ENCODE peak calls at places on chromosomes 13 and 19, in four cellular contexts. One of them, this sample, is unnamed.

GRCh38 chr13:112376050-112376681 is at the start of gene SPACA7:
- DNase-seq in H9: no peak
- DNase-seq in IMR-90: no peak
- DNase-seq in H1: no peak
- DNase-seq in this sample: no peak

GRCh38 chr13:75222031-75222430 is 259.9 kb downstream of the TBC1D4 start:
- DNase-seq in H9: no peak
- DNase-seq in IMR-90: peak
- DNase-seq in H1: no peak
- DNase-seq in this sample: no peak

GRCh38 chr13:36543671-36544070 is 111.4 kb downstream of the CCNA1 start:
- DNase-seq in H9: no peak
- DNase-seq in IMR-90: no peak
- DNase-seq in H1: no peak
- DNase-seq in this sample: no peak

GRCh38 chr19:5621945-5622464 is 571 bp downstream of the SAFB2 start:
- DNase-seq in H9: no peak
- DNase-seq in IMR-90: no peak
- DNase-seq in H1: no peak
- DNase-seq in this sample: peak

GRCh38 chr13:99314640-99315176 is 7.5 kb upstream of the GPR183 start:
- DNase-seq in H9: no peak
- DNase-seq in IMR-90: peak
- DNase-seq in H1: no peak
- DNase-seq in this sample: no peak

GRCh38 chr13:92122454-92122853 is 724.0 kb downstream of the GPC5 start:
- DNase-seq in H9: no peak
- DNase-seq in IMR-90: no peak
- DNase-seq in H1: no peak
- DNase-seq in this sample: no peak

GRCh38 chr13:21106089-21106488 is 44.7 kb upstream of the LATS2 start:
- DNase-seq in H9: no peak
- DNase-seq in IMR-90: peak
- DNase-seq in H1: no peak
- DNase-seq in this sample: no peak

GRCh38 chr19:10471909-10472308 is 31.2 kb downstream of the KEAP1 start:
- DNase-seq in H9: no peak
- DNase-seq in IMR-90: peak
- DNase-seq in H1: no peak
- DNase-seq in this sample: no peak

GRCh38 chr13:102774596-102775375 is 1.2 kb upstream of the TEX30 start:
- DNase-seq in H9: no peak
- DNase-seq in IMR-90: no peak
- DNase-seq in H1: no peak
- DNase-seq in this sample: peak

GRCh38 chr13:98324105-98324504 is 147.0 kb upstream of the RNF113B start:
- DNase-seq in H9: no peak
- DNase-seq in IMR-90: no peak
- DNase-seq in H1: no peak
- DNase-seq in this sample: no peak

GRCh38 chr13:39527961-39528720 is 74.9 kb downstream of the LHFPL6 start:
- DNase-seq in H9: no peak
- DNase-seq in IMR-90: peak
- DNase-seq in H1: no peak
- DNase-seq in this sample: peak

GRCh38 chr19:56837004-56837403 is 3.5 kb downstream of the PEG3 start:
- DNase-seq in H9: no peak
- DNase-seq in IMR-90: no peak
- DNase-seq in H1: no peak
- DNase-seq in this sample: peak

GRCh38 chr13:112849500-112849899 is 119.5 kb upstream of the MCF2L start:
- DNase-seq in H9: no peak
- DNase-seq in IMR-90: peak
- DNase-seq in H1: no peak
- DNase-seq in this sample: no peak

GRCh38 chr13:92849381-92849780 is 377.2 kb upstream of the GPC6 start:
- DNase-seq in H9: no peak
- DNase-seq in IMR-90: no peak
- DNase-seq in H1: no peak
- DNase-seq in this sample: no peak

GRCh38 chr19:1774999-1775772 is 21.9 kb downstream of the ONECUT3 start:
- DNase-seq in H9: peak
- DNase-seq in IMR-90: no peak
- DNase-seq in H1: peak
- DNase-seq in this sample: peak

GRCh38 chr13:27424246-27425150 is at the start of gene GTF3A:
- DNase-seq in H9: peak
- DNase-seq in IMR-90: peak
- DNase-seq in H1: peak
- DNase-seq in this sample: peak

GRCh38 chr19:35845215-35846037 is 6.9 kb downstream of the NPHS1 start:
- DNase-seq in H9: peak
- DNase-seq in IMR-90: no peak
- DNase-seq in H1: no peak
- DNase-seq in this sample: peak

GRCh38 chr13:29892149-29892548 is 41.7 kb upstream of the UBL3 start:
- DNase-seq in H9: no peak
- DNase-seq in IMR-90: no peak
- DNase-seq in H1: no peak
- DNase-seq in this sample: no peak

GRCh38 chr13:42174344-42175162 is 97.4 kb upstream of the AKAP11 start:
- DNase-seq in H9: no peak
- DNase-seq in IMR-90: peak
- DNase-seq in H1: no peak
- DNase-seq in this sample: peak

GRCh38 chr13:100808848-100809247 is 134.3 kb upstream of the TMTC4 start:
- DNase-seq in H9: no peak
- DNase-seq in IMR-90: no peak
- DNase-seq in H1: no peak
- DNase-seq in this sample: no peak

GRCh38 chr13:101474419-101474957 is 22.0 kb downstream of the ITGBL1 start:
- DNase-seq in H9: peak
- DNase-seq in IMR-90: peak
- DNase-seq in H1: no peak
- DNase-seq in this sample: peak

GRCh38 chr13:67036694-67037093 is 193.4 kb downstream of the PCDH9 start:
- DNase-seq in H9: no peak
- DNase-seq in IMR-90: no peak
- DNase-seq in H1: no peak
- DNase-seq in this sample: no peak

GRCh38 chr13:52925775-52926285 is 77.4 kb upstream of the PCDH8 start:
- DNase-seq in H9: no peak
- DNase-seq in IMR-90: no peak
- DNase-seq in H1: no peak
- DNase-seq in this sample: no peak

GRCh38 chr13:107770541-107770940 is 444.8 kb downstream of the LIG4 start:
- DNase-seq in H9: no peak
- DNase-seq in IMR-90: no peak
- DNase-seq in H1: no peak
- DNase-seq in this sample: no peak

GRCh38 chr19:43594710-43595604 is 977 bp downstream of the IRGQ start:
- DNase-seq in H9: peak
- DNase-seq in IMR-90: peak
- DNase-seq in H1: no peak
- DNase-seq in this sample: peak

GRCh38 chr19:32012886-32013635 is 332.3 kb upstream of the ZNF507 start:
- DNase-seq in H9: no peak
- DNase-seq in IMR-90: no peak
- DNase-seq in H1: no peak
- DNase-seq in this sample: peak

GRCh38 chr13:55615080-55615479 is 1525.6 kb upstream of the PRR20A start:
- DNase-seq in H9: no peak
- DNase-seq in IMR-90: no peak
- DNase-seq in H1: no peak
- DNase-seq in this sample: no peak

GRCh38 chr19:8575467-8575997 is 1.7 kb downstream of the MYO1F start:
- DNase-seq in H9: peak
- DNase-seq in IMR-90: peak
- DNase-seq in H1: no peak
- DNase-seq in this sample: peak

GRCh38 chr13:27298849-27299248 is 28.2 kb downstream of the RASL11A start:
- DNase-seq in H9: no peak
- DNase-seq in IMR-90: no peak
- DNase-seq in H1: no peak
- DNase-seq in this sample: no peak

GRCh38 chr13:50085063-50085462 is 69.8 kb downstream of the KCNRG start:
- DNase-seq in H9: no peak
- DNase-seq in IMR-90: peak
- DNase-seq in H1: no peak
- DNase-seq in this sample: peak

GRCh38 chr13:47499358-47500150 is 501.5 kb downstream of the SUCLA2 start:
- DNase-seq in H9: no peak
- DNase-seq in IMR-90: peak
- DNase-seq in H1: no peak
- DNase-seq in this sample: no peak

GRCh38 chr19:50000038-50000890 is 24.9 kb downstream of the VRK3 start:
- DNase-seq in H9: no peak
- DNase-seq in IMR-90: no peak
- DNase-seq in H1: no peak
- DNase-seq in this sample: no peak
- H3K56ac ChIP-seq in H9: no peak
- H3K56ac ChIP-seq in IMR-90: no peak
- H3K56ac ChIP-seq in H1: no peak
- H3K56ac ChIP-seq in this sample: no peak

GRCh38 chr19:51179297-51179696 is 37.2 kb downstream of the SIGLEC7 start:
- DNase-seq in H9: peak
- DNase-seq in IMR-90: no peak
- DNase-seq in H1: no peak
- DNase-seq in this sample: no peak

GRCh38 chr19:51181913-51182419 is 39.9 kb downstream of the SIGLEC7 start:
- DNase-seq in H9: peak
- DNase-seq in IMR-90: no peak
- DNase-seq in H1: peak
- DNase-seq in this sample: peak

GRCh38 chr19:51183629-51184028 is 41.3 kb upstream of the CD33 start:
- DNase-seq in H9: no peak
- DNase-seq in IMR-90: no peak
- DNase-seq in H1: no peak
- DNase-seq in this sample: no peak

GRCh38 chr19:51185069-51185867 is 39.6 kb upstream of the CD33 start:
- DNase-seq in H9: no peak
- DNase-seq in IMR-90: no peak
- DNase-seq in H1: no peak
- DNase-seq in this sample: no peak

DNA sequence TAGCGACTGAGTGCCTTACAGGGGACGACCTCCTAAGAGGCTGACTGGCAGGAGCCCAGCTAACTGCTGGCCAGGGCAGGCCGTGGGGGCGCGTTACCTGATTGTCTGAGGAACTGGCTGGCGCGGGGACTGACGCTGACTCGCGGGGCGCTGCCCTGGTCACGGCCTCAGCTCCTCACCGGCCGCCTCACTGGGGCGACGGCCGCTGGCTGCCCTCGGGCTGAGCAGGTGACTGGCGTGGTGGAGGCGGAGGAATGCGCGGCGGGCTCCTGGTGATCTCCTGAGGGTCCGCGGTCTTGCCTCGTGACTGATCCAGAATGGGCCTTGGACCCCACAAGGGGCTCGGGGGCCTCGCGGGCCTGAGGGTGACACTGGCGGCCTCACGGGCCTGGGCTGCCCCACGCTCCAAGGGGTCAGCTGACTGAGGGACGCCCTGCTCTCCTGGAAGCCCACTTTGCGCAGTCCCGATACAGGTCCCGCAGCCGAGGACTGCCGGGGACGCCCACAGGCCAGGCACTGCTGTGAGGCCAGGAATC is 39.3 kb downstream of the SIGLEC7 start:
- DNase-seq in H9: no peak
- DNase-seq in IMR-90: no peak
- DNase-seq in H1: no peak
- DNase-seq in this sample: no peak
- H4K8ac ChIP-seq in H9: no peak
- H4K8ac ChIP-seq in IMR-90: no peak
- H4K8ac ChIP-seq in H1: peak
- H4K8ac ChIP-seq in this sample: no peak

DNA sequence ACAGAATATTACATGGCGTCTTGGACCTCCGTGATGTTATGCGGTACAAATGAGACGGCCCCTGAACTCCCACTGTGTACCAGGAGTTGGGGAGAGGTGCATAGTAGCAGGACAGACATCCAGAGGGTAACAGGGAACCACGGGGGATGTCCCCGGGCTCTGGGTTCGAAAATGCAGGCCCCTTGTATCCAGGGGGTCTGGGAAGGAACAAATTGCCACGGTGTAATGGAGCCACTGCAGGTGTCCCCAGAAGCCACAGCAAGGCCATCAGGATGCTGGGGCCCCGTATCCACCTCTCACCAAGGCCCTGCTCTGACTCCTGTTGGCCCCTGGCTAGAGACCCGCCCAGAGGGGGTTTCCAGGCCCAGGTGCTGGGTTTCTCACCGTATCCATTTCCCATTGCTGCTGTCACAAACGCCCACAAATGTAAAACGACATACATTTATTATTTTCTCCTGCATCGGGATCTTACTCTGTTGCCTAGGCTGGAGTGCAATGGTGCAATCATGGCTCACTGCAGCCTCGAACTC is 77.8 kb downstream of the INSR start:
- DNase-seq in H9: no peak
- DNase-seq in IMR-90: no peak
- DNase-seq in H1: no peak
- DNase-seq in this sample: no peak
- H3K56ac ChIP-seq in H9: no peak
- H3K56ac ChIP-seq in IMR-90: no peak
- H3K56ac ChIP-seq in H1: no peak
- H3K56ac ChIP-seq in this sample: no peak

GRCh38 chr19:45769821-45770191 is 754 bp upstream of the SIX5 start:
- DNase-seq in H9: no peak
- DNase-seq in IMR-90: peak
- DNase-seq in H1: no peak
- DNase-seq in this sample: no peak

GRCh38 chr19:45771331-45771933 is 2.4 kb upstream of the SIX5 start:
- DNase-seq in H9: no peak
- DNase-seq in IMR-90: no peak
- DNase-seq in H1: no peak
- DNase-seq in this sample: no peak

GRCh38 chr19:45769054-45769782 is at the start of gene SIX5:
- DNase-seq in H9: peak
- DNase-seq in IMR-90: peak
- DNase-seq in H1: peak
- DNase-seq in this sample: peak

GRCh38 chr19:45768644-45769053 is 403 bp downstream of the SIX5 start:
- DNase-seq in H9: no peak
- DNase-seq in IMR-90: peak
- DNase-seq in H1: no peak
- DNase-seq in this sample: peak

GRCh38 chr19:45770192-45771101 is 1.4 kb upstream of the SIX5 start:
- DNase-seq in H9: peak
- DNase-seq in IMR-90: peak
- DNase-seq in H1: peak
- DNase-seq in this sample: peak
- H4K8ac ChIP-seq in H9: no peak
- H4K8ac ChIP-seq in IMR-90: no peak
- H4K8ac ChIP-seq in H1: peak
- H4K8ac ChIP-seq in this sample: no peak

GRCh38 chr19:579842-580155 is 7.4 kb downstream of the BSG start:
- DNase-seq in H9: no peak
- DNase-seq in IMR-90: no peak
- DNase-seq in H1: no peak
- DNase-seq in this sample: no peak
- H3K56ac ChIP-seq in H9: no peak
- H3K56ac ChIP-seq in IMR-90: no peak
- H3K56ac ChIP-seq in H1: no peak
- H3K56ac ChIP-seq in this sample: no peak

GRCh38 chr19:3382460-3383100 is 16.2 kb downstream of the NFIC start:
- DNase-seq in H9: no peak
- DNase-seq in IMR-90: no peak
- DNase-seq in H1: no peak
- DNase-seq in this sample: no peak
- H4K8ac ChIP-seq in H9: no peak
- H4K8ac ChIP-seq in IMR-90: no peak
- H4K8ac ChIP-seq in H1: no peak
- H4K8ac ChIP-seq in this sample: no peak